ENCODE peak calls at places on chromosomes 7 and 10, in five cellular contexts. One of them, this sample, is unnamed.
A peak's percentile ranks its signal among the peaks of the same experiment; 100 is the strongest.

GRCh38 chr7:837001-837400 is 4.7 kb downstream of the SUN1 start:
- DNase-seq in substantia nigra: no peak
- DNase-seq in endothelial cell: no peak
- DNase-seq in nephron progenitor cell: no peak
- DNase-seq in Kasumi-1: no peak
- DNase-seq in this sample: no peak

GRCh38 chr7:155066417-155066950 is 3.6 kb upstream of the HTR5A start:
- DNase-seq in Kasumi-1: no peak
- DNase-seq in nephron progenitor cell: no peak
- DNase-seq in substantia nigra: no peak
- DNase-seq in endothelial cell: peak; percentile 22
- DNase-seq in this sample: no peak

GRCh38 chr10:128254486-128254885 is 128.3 kb upstream of the MKI67 start:
- DNase-seq in endothelial cell: no peak
- DNase-seq in nephron progenitor cell: no peak
- DNase-seq in substantia nigra: no peak
- DNase-seq in Kasumi-1: no peak
- DNase-seq in this sample: no peak

GRCh38 chr10:89283174-89283987 is 18.5 kb upstream of the IFIT2 start:
- DNase-seq in endothelial cell: no peak
- DNase-seq in substantia nigra: no peak
- DNase-seq in Kasumi-1: no peak
- DNase-seq in nephron progenitor cell: peak; percentile 7
- DNase-seq in this sample: no peak

GRCh38 chr7:117014673-117015133 is 61.4 kb downstream of the ST7 start:
- DNase-seq in nephron progenitor cell: peak; percentile 10
- DNase-seq in endothelial cell: no peak
- DNase-seq in substantia nigra: peak; percentile 38
- DNase-seq in Kasumi-1: peak; percentile 87
- DNase-seq in this sample: no peak

GRCh38 chr10:44756235-44756634 is 154.9 kb upstream of the TMEM72 start:
- DNase-seq in endothelial cell: no peak
- DNase-seq in substantia nigra: no peak
- DNase-seq in nephron progenitor cell: no peak
- DNase-seq in Kasumi-1: no peak
- DNase-seq in this sample: no peak

GRCh38 chr7:6917258-6917657 is 91.2 kb upstream of the CCZ1B start:
- DNase-seq in nephron progenitor cell: no peak
- DNase-seq in endothelial cell: no peak
- DNase-seq in Kasumi-1: no peak
- DNase-seq in substantia nigra: no peak
- DNase-seq in this sample: no peak

GRCh38 chr10:6204341-6205191 is 1.8 kb downstream of the PFKFB3 start:
- DNase-seq in endothelial cell: peak; percentile 12
- DNase-seq in nephron progenitor cell: no peak
- DNase-seq in substantia nigra: peak; percentile 49
- DNase-seq in Kasumi-1: no peak
- DNase-seq in this sample: peak; percentile 66

GRCh38 chr7:24948739-24949138 is 31.2 kb downstream of the OSBPL3 start:
- DNase-seq in nephron progenitor cell: no peak
- DNase-seq in endothelial cell: no peak
- DNase-seq in Kasumi-1: no peak
- DNase-seq in substantia nigra: no peak
- DNase-seq in this sample: no peak

GRCh38 chr7:108146070-108146842 is 16.1 kb upstream of the LAMB4 start:
- DNase-seq in Kasumi-1: peak; percentile 79
- DNase-seq in nephron progenitor cell: peak; percentile 62
- DNase-seq in endothelial cell: peak; percentile 74
- DNase-seq in substantia nigra: peak; percentile 40
- DNase-seq in this sample: peak; percentile 88

This sample was measured in endodermal cell.